ENCODE peak calls at places on chromosomes 3 and 15, in nine cellular contexts. One of them, this sample, is unnamed.

GRCh38 chr3:52225452-52226228 is at the start of gene TLR9:
- DNase-seq in fibroblast of lung: no peak
- DNase-seq in CD4-positive, alpha-beta memory T cell: no peak
- DNase-seq in A549: no peak
- DNase-seq in right cardiac atrium: no peak
- DNase-seq in A673: no peak
- DNase-seq in heart left ventricle: no peak
- DNase-seq in GM23248: no peak
- DNase-seq in sigmoid colon: no peak
- DNase-seq in this sample: no peak

GRCh38 chr3:105746226-105746996 is 122.4 kb downstream of the CBLB start:
- DNase-seq in sigmoid colon: no peak
- DNase-seq in right cardiac atrium: no peak
- DNase-seq in A673: no peak
- DNase-seq in fibroblast of lung: no peak
- DNase-seq in heart left ventricle: no peak
- DNase-seq in GM23248: no peak
- DNase-seq in CD4-positive, alpha-beta memory T cell: no peak
- DNase-seq in A549: peak
- DNase-seq in this sample: no peak

GRCh38 chr3:97960561-97961275 is 11.5 kb downstream of the RIOX2 start:
- DNase-seq in right cardiac atrium: no peak
- DNase-seq in GM23248: no peak
- DNase-seq in heart left ventricle: no peak
- DNase-seq in sigmoid colon: no peak
- DNase-seq in CD4-positive, alpha-beta memory T cell: no peak
- DNase-seq in fibroblast of lung: peak
- DNase-seq in A673: no peak
- DNase-seq in A549: no peak
- DNase-seq in this sample: no peak

GRCh38 chr15:57785039-57785438 is 78.5 kb downstream of the POLR2M start:
- DNase-seq in fibroblast of lung: no peak
- DNase-seq in GM23248: no peak
- DNase-seq in A549: no peak
- DNase-seq in sigmoid colon: no peak
- DNase-seq in A673: no peak
- DNase-seq in CD4-positive, alpha-beta memory T cell: no peak
- DNase-seq in heart left ventricle: no peak
- DNase-seq in right cardiac atrium: no peak
- DNase-seq in this sample: no peak

GRCh38 chr3:36282774-36283173 is 97.5 kb upstream of the STAC start:
- DNase-seq in heart left ventricle: no peak
- DNase-seq in A673: no peak
- DNase-seq in right cardiac atrium: no peak
- DNase-seq in CD4-positive, alpha-beta memory T cell: no peak
- DNase-seq in GM23248: no peak
- DNase-seq in A549: no peak
- DNase-seq in fibroblast of lung: no peak
- DNase-seq in sigmoid colon: no peak
- DNase-seq in this sample: no peak

GRCh38 chr15:78194568-78194925 is 39.8 kb downstream of the ACSBG1 start:
- DNase-seq in right cardiac atrium: no peak
- DNase-seq in CD4-positive, alpha-beta memory T cell: no peak
- DNase-seq in A673: no peak
- DNase-seq in A549: no peak
- DNase-seq in fibroblast of lung: no peak
- DNase-seq in sigmoid colon: no peak
- DNase-seq in heart left ventricle: no peak
- DNase-seq in GM23248: no peak
- DNase-seq in this sample: no peak

GRCh38 chr3:157464283-157464682 is 27.6 kb downstream of the PTX3 start:
- DNase-seq in heart left ventricle: no peak
- DNase-seq in GM23248: no peak
- DNase-seq in sigmoid colon: no peak
- DNase-seq in right cardiac atrium: no peak
- DNase-seq in A673: no peak
- DNase-seq in CD4-positive, alpha-beta memory T cell: no peak
- DNase-seq in A549: no peak
- DNase-seq in fibroblast of lung: peak
- DNase-seq in this sample: no peak

GRCh38 chr3:192653862-192654261 is 73.5 kb downstream of the FGF12 start:
- DNase-seq in right cardiac atrium: no peak
- DNase-seq in GM23248: no peak
- DNase-seq in CD4-positive, alpha-beta memory T cell: no peak
- DNase-seq in sigmoid colon: no peak
- DNase-seq in A673: no peak
- DNase-seq in A549: no peak
- DNase-seq in fibroblast of lung: no peak
- DNase-seq in heart left ventricle: no peak
- DNase-seq in this sample: no peak

GRCh38 chr3:119098620-119099222 is 47.2 kb upstream of the TEX55 start:
- DNase-seq in GM23248: peak
- DNase-seq in right cardiac atrium: no peak
- DNase-seq in fibroblast of lung: peak
- DNase-seq in CD4-positive, alpha-beta memory T cell: peak
- DNase-seq in A549: peak
- DNase-seq in sigmoid colon: no peak
- DNase-seq in heart left ventricle: no peak
- DNase-seq in A673: peak
- DNase-seq in this sample: peak

GRCh38 chr15:52234596-52235541 is 43.7 kb upstream of the GNB5 start:
- DNase-seq in heart left ventricle: no peak
- DNase-seq in fibroblast of lung: no peak
- DNase-seq in right cardiac atrium: no peak
- DNase-seq in sigmoid colon: no peak
- DNase-seq in CD4-positive, alpha-beta memory T cell: peak
- DNase-seq in GM23248: no peak
- DNase-seq in A549: no peak
- DNase-seq in A673: no peak
- DNase-seq in this sample: peak

GRCh38 chr3:114571363-114571762 is 277.5 kb downstream of the TIGIT start:
- DNase-seq in heart left ventricle: no peak
- DNase-seq in GM23248: no peak
- DNase-seq in A673: no peak
- DNase-seq in fibroblast of lung: no peak
- DNase-seq in right cardiac atrium: no peak
- DNase-seq in sigmoid colon: no peak
- DNase-seq in CD4-positive, alpha-beta memory T cell: no peak
- DNase-seq in A549: no peak
- DNase-seq in this sample: no peak

GRCh38 chr15:83973816-83974215 is 261.8 kb upstream of the GOLGA6L4 start:
- DNase-seq in CD4-positive, alpha-beta memory T cell: no peak
- DNase-seq in A673: peak
- DNase-seq in fibroblast of lung: peak
- DNase-seq in right cardiac atrium: no peak
- DNase-seq in GM23248: peak
- DNase-seq in A549: peak
- DNase-seq in sigmoid colon: no peak
- DNase-seq in heart left ventricle: no peak
- DNase-seq in this sample: no peak

DNA sequence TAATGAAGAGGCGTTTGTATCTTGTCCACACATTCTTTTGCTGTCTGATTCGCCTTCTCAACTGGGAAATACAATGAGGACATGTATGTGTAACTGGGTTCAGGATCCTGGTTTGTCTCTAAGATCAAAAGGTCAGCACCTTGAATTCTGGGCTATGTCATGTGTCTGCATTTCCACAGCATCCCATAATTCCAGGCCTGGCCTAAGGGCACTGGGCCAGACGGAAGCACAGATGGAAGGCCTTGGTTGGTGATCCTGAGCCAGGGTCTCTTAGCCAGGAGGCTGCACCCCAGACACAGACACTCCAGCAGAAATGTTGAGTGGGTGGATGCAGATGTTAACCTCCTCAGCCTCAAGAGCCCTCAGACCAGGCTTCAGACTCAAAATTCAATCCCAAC is 23.7 kb upstream of the HERC1 start:
- DNase-seq in GM23248: no peak
- DNase-seq in CD4-positive, alpha-beta memory T cell: no peak
- DNase-seq in right cardiac atrium: no peak
- DNase-seq in fibroblast of lung: no peak
- DNase-seq in sigmoid colon: peak
- DNase-seq in heart left ventricle: peak
- DNase-seq in A673: no peak
- DNase-seq in A549: no peak
- DNase-seq in this sample: no peak
- H3K27ac ChIP-seq in GM23248: peak
- H3K27ac ChIP-seq in CD4-positive, alpha-beta memory T cell: no peak
- H3K27ac ChIP-seq in right cardiac atrium: peak
- H3K27ac ChIP-seq in fibroblast of lung: no peak
- H3K27ac ChIP-seq in sigmoid colon: peak
- H3K27ac ChIP-seq in heart left ventricle: peak
- H3K27ac ChIP-seq in A673: no peak
- H3K27ac ChIP-seq in A549: no peak
- H3K27ac ChIP-seq in this sample: no peak

GRCh38 chr15:60375255-60375809 is 22.5 kb downstream of the ANXA2 start:
- DNase-seq in fibroblast of lung: no peak
- DNase-seq in CD4-positive, alpha-beta memory T cell: no peak
- DNase-seq in sigmoid colon: no peak
- DNase-seq in heart left ventricle: no peak
- DNase-seq in right cardiac atrium: no peak
- DNase-seq in GM23248: peak
- DNase-seq in A673: no peak
- DNase-seq in A549: no peak
- DNase-seq in this sample: no peak
- H3K4me3 ChIP-seq in fibroblast of lung: no peak
- H3K4me3 ChIP-seq in CD4-positive, alpha-beta memory T cell: no peak
- H3K4me3 ChIP-seq in sigmoid colon: no peak
- H3K4me3 ChIP-seq in heart left ventricle: no peak
- H3K4me3 ChIP-seq in right cardiac atrium: no peak
- H3K4me3 ChIP-seq in GM23248: peak
- H3K4me3 ChIP-seq in A673: no peak
- H3K4me3 ChIP-seq in A549: peak
- H3K4me3 ChIP-seq in this sample: no peak

GRCh38 chr15:100114100-100114499 is 227.7 kb downstream of the ADAMTS17 start:
- DNase-seq in sigmoid colon: peak
- DNase-seq in fibroblast of lung: peak
- DNase-seq in A549: no peak
- DNase-seq in GM23248: peak
- DNase-seq in right cardiac atrium: peak
- DNase-seq in heart left ventricle: peak
- DNase-seq in A673: no peak
- DNase-seq in CD4-positive, alpha-beta memory T cell: no peak
- DNase-seq in this sample: no peak

GRCh38 chr15:100113351-100114075 is 228.3 kb downstream of the ADAMTS17 start:
- DNase-seq in heart left ventricle: peak
- DNase-seq in right cardiac atrium: peak
- DNase-seq in A549: no peak
- DNase-seq in fibroblast of lung: no peak
- DNase-seq in GM23248: no peak
- DNase-seq in A673: no peak
- DNase-seq in sigmoid colon: no peak
- DNase-seq in CD4-positive, alpha-beta memory T cell: no peak
- DNase-seq in this sample: no peak

GRCh38 chr15:100111103-100112060 is 230.4 kb downstream of the ADAMTS17 start:
- DNase-seq in CD4-positive, alpha-beta memory T cell: peak
- DNase-seq in sigmoid colon: peak
- DNase-seq in heart left ventricle: peak
- DNase-seq in A673: peak
- DNase-seq in A549: no peak
- DNase-seq in fibroblast of lung: peak
- DNase-seq in right cardiac atrium: peak
- DNase-seq in GM23248: peak
- DNase-seq in this sample: peak

GRCh38 chr15:100112636-100113305 is 229.0 kb downstream of the ADAMTS17 start:
- DNase-seq in sigmoid colon: no peak
- DNase-seq in A673: no peak
- DNase-seq in fibroblast of lung: no peak
- DNase-seq in heart left ventricle: no peak
- DNase-seq in right cardiac atrium: no peak
- DNase-seq in CD4-positive, alpha-beta memory T cell: no peak
- DNase-seq in A549: no peak
- DNase-seq in GM23248: no peak
- DNase-seq in this sample: no peak

DNA sequence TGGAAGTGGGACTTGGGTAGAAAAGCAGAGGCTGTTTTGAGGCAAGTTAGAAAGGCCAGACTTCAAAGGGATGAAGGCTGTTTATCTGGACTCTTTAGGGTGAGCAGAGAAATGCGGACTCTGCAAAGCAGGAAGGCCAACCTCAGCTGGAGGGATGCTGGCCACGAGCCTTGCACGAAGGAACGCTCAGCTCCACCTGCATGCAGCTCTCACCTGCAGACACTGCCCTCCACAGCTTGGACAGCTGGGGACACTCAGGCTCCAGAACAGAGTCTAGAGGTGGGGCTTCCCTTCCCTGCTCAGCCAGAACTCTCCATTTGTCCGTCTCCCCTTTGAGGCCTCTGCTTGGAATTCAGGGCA is 229.7 kb downstream of the ADAMTS17 start:
- DNase-seq in A673: no peak
- DNase-seq in GM23248: no peak
- DNase-seq in sigmoid colon: peak
- DNase-seq in A549: no peak
- DNase-seq in heart left ventricle: no peak
- DNase-seq in right cardiac atrium: no peak
- DNase-seq in CD4-positive, alpha-beta memory T cell: no peak
- DNase-seq in fibroblast of lung: no peak
- DNase-seq in this sample: no peak
- H3K27ac ChIP-seq in A673: no peak
- H3K27ac ChIP-seq in GM23248: no peak
- H3K27ac ChIP-seq in sigmoid colon: peak
- H3K27ac ChIP-seq in A549: no peak
- H3K27ac ChIP-seq in heart left ventricle: peak
- H3K27ac ChIP-seq in right cardiac atrium: peak
- H3K27ac ChIP-seq in CD4-positive, alpha-beta memory T cell: peak
- H3K27ac ChIP-seq in fibroblast of lung: no peak
- H3K27ac ChIP-seq in this sample: no peak

GRCh38 chr15:67511606-67512005 is 9.3 kb upstream of the C15orf61 start:
- DNase-seq in A673: no peak
- DNase-seq in GM23248: peak
- DNase-seq in heart left ventricle: no peak
- DNase-seq in fibroblast of lung: no peak
- DNase-seq in A549: no peak
- DNase-seq in CD4-positive, alpha-beta memory T cell: no peak
- DNase-seq in right cardiac atrium: no peak
- DNase-seq in sigmoid colon: no peak
- DNase-seq in this sample: no peak

GRCh38 chr15:67515090-67515489 is 5.8 kb upstream of the C15orf61 start:
- DNase-seq in sigmoid colon: no peak
- DNase-seq in A673: no peak
- DNase-seq in right cardiac atrium: no peak
- DNase-seq in A549: no peak
- DNase-seq in GM23248: no peak
- DNase-seq in CD4-positive, alpha-beta memory T cell: no peak
- DNase-seq in heart left ventricle: no peak
- DNase-seq in fibroblast of lung: no peak
- DNase-seq in this sample: no peak

GRCh38 chr15:67512140-67512539 is 8.8 kb upstream of the C15orf61 start:
- DNase-seq in right cardiac atrium: no peak
- DNase-seq in CD4-positive, alpha-beta memory T cell: no peak
- DNase-seq in sigmoid colon: no peak
- DNase-seq in fibroblast of lung: no peak
- DNase-seq in A673: no peak
- DNase-seq in GM23248: no peak
- DNase-seq in A549: no peak
- DNase-seq in heart left ventricle: no peak
- DNase-seq in this sample: no peak

GRCh38 chr15:67510597-67511225 is 10.2 kb upstream of the C15orf61 start:
- DNase-seq in CD4-positive, alpha-beta memory T cell: no peak
- DNase-seq in A549: no peak
- DNase-seq in GM23248: peak
- DNase-seq in sigmoid colon: no peak
- DNase-seq in heart left ventricle: no peak
- DNase-seq in fibroblast of lung: peak
- DNase-seq in A673: no peak
- DNase-seq in right cardiac atrium: no peak
- DNase-seq in this sample: no peak

GRCh38 chr15:67512933-67513714 is 7.8 kb upstream of the C15orf61 start:
- DNase-seq in right cardiac atrium: no peak
- DNase-seq in heart left ventricle: no peak
- DNase-seq in A549: no peak
- DNase-seq in A673: no peak
- DNase-seq in fibroblast of lung: no peak
- DNase-seq in sigmoid colon: no peak
- DNase-seq in GM23248: no peak
- DNase-seq in CD4-positive, alpha-beta memory T cell: no peak
- DNase-seq in this sample: no peak
- H3K4me3 ChIP-seq in right cardiac atrium: no peak
- H3K4me3 ChIP-seq in heart left ventricle: no peak
- H3K4me3 ChIP-seq in A549: no peak
- H3K4me3 ChIP-seq in A673: no peak
- H3K4me3 ChIP-seq in fibroblast of lung: no peak
- H3K4me3 ChIP-seq in sigmoid colon: no peak
- H3K4me3 ChIP-seq in GM23248: no peak
- H3K4me3 ChIP-seq in CD4-positive, alpha-beta memory T cell: no peak
- H3K4me3 ChIP-seq in this sample: no peak